ENCODE peak calls at places on chromosomes 4 and X, in four cellular contexts. One of them, this sample, is unnamed.

GRCh38 chrX:17031827-17032226 is 85.4 kb downstream of the REPS2 start:
- DNase-seq in SK-N-SH: no peak
- DNase-seq in HepG2: no peak
- DNase-seq in K562: no peak
- DNase-seq in this sample: no peak

GRCh38 chr4:66178901-66179300 is 508.6 kb upstream of the EPHA5 start:
- DNase-seq in SK-N-SH: no peak
- DNase-seq in HepG2: no peak
- DNase-seq in K562: no peak
- DNase-seq in this sample: no peak

GRCh38 chrX:68758671-68759070 is 70.2 kb upstream of the EFNB1 start:
- DNase-seq in SK-N-SH: no peak
- DNase-seq in HepG2: no peak
- DNase-seq in K562: no peak
- DNase-seq in this sample: no peak

GRCh38 chrX:19388064-19388679 is 44.4 kb downstream of the PDHA1 start:
- DNase-seq in SK-N-SH: no peak
- DNase-seq in HepG2: no peak
- DNase-seq in K562: no peak
- DNase-seq in this sample: no peak

GRCh38 chrX:39896951-39897740 is 200.6 kb downstream of the BCOR start:
- DNase-seq in SK-N-SH: no peak
- DNase-seq in HepG2: peak; percentile 24
- DNase-seq in K562: peak; percentile 28
- DNase-seq in this sample: no peak

GRCh38 chrX:39238017-39238416 is 436.8 kb downstream of the MID1IP1 start:
- DNase-seq in SK-N-SH: no peak
- DNase-seq in HepG2: no peak
- DNase-seq in K562: no peak
- DNase-seq in this sample: no peak

GRCh38 chr4:43316813-43317212 is 424.3 kb downstream of the GRXCR1 start:
- DNase-seq in SK-N-SH: no peak
- DNase-seq in HepG2: peak; percentile 1
- DNase-seq in K562: no peak
- DNase-seq in this sample: no peak

GRCh38 chrX:115940888-115941332 is 229.6 kb upstream of the AGTR2 start:
- DNase-seq in SK-N-SH: peak; percentile 78
- DNase-seq in HepG2: peak; percentile 83
- DNase-seq in K562: no peak
- DNase-seq in this sample: no peak

GRCh38 chr4:54063737-54064316 is 578 bp downstream of the CHIC2 start:
- DNase-seq in SK-N-SH: peak; percentile 47
- DNase-seq in HepG2: peak; percentile 24
- DNase-seq in K562: peak; percentile 27
- DNase-seq in this sample: no peak

GRCh38 chr4:78214078-78214477 is 157.0 kb downstream of the FRAS1 start:
- DNase-seq in SK-N-SH: no peak
- DNase-seq in HepG2: no peak
- DNase-seq in K562: no peak
- DNase-seq in this sample: no peak

GRCh38 chrX:56833626-56834025 is 104.6 kb downstream of the NBDY start:
- DNase-seq in SK-N-SH: no peak
- DNase-seq in HepG2: no peak
- DNase-seq in K562: no peak
- DNase-seq in this sample: no peak

GRCh38 chr4:139508581-139509237 is 47.3 kb downstream of the SETD7 start:
- DNase-seq in SK-N-SH: no peak
- DNase-seq in HepG2: no peak
- DNase-seq in K562: no peak
- DNase-seq in this sample: no peak

GRCh38 chr4:150384249-150384648 is 197.7 kb upstream of the MAB21L2 start:
- DNase-seq in SK-N-SH: no peak
- DNase-seq in HepG2: no peak
- DNase-seq in K562: no peak
- DNase-seq in this sample: no peak

GRCh38 chrX:12979630-12980015 is 4.7 kb downstream of the TMSB4X start:
- DNase-seq in SK-N-SH: no peak
- DNase-seq in HepG2: no peak
- DNase-seq in K562: no peak
- DNase-seq in this sample: no peak

GRCh38 chrX:54481751-54482150 is 14.3 kb downstream of the FGD1 start:
- DNase-seq in SK-N-SH: peak; percentile 51
- DNase-seq in HepG2: no peak
- DNase-seq in K562: peak; percentile 15
- DNase-seq in this sample: no peak

GRCh38 chrX:85109235-85109634 is 105.6 kb downstream of the APOOL start:
- DNase-seq in SK-N-SH: peak; percentile 48
- DNase-seq in HepG2: peak; percentile 12
- DNase-seq in K562: peak; percentile 59
- DNase-seq in this sample: peak; percentile 35

GRCh38 chr4:125085-125820 is 952 bp downstream of the ZNF718 start:
- DNase-seq in SK-N-SH: no peak
- DNase-seq in HepG2: no peak
- DNase-seq in K562: peak; percentile 33
- DNase-seq in this sample: no peak

GRCh38 chr4:41176357-41176756 is 38.0 kb downstream of the APBB2 start:
- DNase-seq in SK-N-SH: no peak
- DNase-seq in HepG2: peak; percentile 23
- DNase-seq in K562: no peak
- DNase-seq in this sample: no peak

GRCh38 chr4:67332627-67333026 is 212.7 kb downstream of the CENPC start:
- DNase-seq in SK-N-SH: peak; percentile 1
- DNase-seq in HepG2: peak; percentile 16
- DNase-seq in K562: peak; percentile 27
- DNase-seq in this sample: no peak

GRCh38 chrX:15674514-15674898 is 9.9 kb upstream of the CLTRN start:
- DNase-seq in SK-N-SH: peak; percentile 86
- DNase-seq in HepG2: peak; percentile 91
- DNase-seq in K562: peak; percentile 89
- DNase-seq in this sample: peak; percentile 87

GRCh38 chrX:150570512-150570911 is 2.1 kb downstream of the MTM1 start:
- DNase-seq in SK-N-SH: no peak
- DNase-seq in HepG2: peak; percentile 93
- DNase-seq in K562: no peak
- DNase-seq in this sample: no peak

GRCh38 chrX:151239748-151240147 is 63.4 kb downstream of the GPR50 start:
- DNase-seq in SK-N-SH: no peak
- DNase-seq in HepG2: no peak
- DNase-seq in K562: no peak
- DNase-seq in this sample: no peak

GRCh38 chrX:110915120-110915519 is 119.5 kb upstream of the CHRDL1 start:
- DNase-seq in SK-N-SH: no peak
- DNase-seq in HepG2: no peak
- DNase-seq in K562: no peak
- DNase-seq in this sample: no peak

GRCh38 chr4:103443324-103443723 is 245.2 kb upstream of the CENPE start:
- DNase-seq in SK-N-SH: no peak
- DNase-seq in HepG2: peak; percentile 1
- DNase-seq in K562: no peak
- DNase-seq in this sample: peak; percentile 8

GRCh38 chrX:50876551-50876950 is 34.0 kb upstream of the BMP15 start:
- DNase-seq in SK-N-SH: no peak
- DNase-seq in HepG2: no peak
- DNase-seq in K562: no peak
- DNase-seq in this sample: no peak

GRCh38 chr4:124768596-124768995 is 56.1 kb upstream of the ANKRD50 start:
- DNase-seq in SK-N-SH: no peak
- DNase-seq in HepG2: no peak
- DNase-seq in K562: no peak
- DNase-seq in this sample: no peak

DNA sequence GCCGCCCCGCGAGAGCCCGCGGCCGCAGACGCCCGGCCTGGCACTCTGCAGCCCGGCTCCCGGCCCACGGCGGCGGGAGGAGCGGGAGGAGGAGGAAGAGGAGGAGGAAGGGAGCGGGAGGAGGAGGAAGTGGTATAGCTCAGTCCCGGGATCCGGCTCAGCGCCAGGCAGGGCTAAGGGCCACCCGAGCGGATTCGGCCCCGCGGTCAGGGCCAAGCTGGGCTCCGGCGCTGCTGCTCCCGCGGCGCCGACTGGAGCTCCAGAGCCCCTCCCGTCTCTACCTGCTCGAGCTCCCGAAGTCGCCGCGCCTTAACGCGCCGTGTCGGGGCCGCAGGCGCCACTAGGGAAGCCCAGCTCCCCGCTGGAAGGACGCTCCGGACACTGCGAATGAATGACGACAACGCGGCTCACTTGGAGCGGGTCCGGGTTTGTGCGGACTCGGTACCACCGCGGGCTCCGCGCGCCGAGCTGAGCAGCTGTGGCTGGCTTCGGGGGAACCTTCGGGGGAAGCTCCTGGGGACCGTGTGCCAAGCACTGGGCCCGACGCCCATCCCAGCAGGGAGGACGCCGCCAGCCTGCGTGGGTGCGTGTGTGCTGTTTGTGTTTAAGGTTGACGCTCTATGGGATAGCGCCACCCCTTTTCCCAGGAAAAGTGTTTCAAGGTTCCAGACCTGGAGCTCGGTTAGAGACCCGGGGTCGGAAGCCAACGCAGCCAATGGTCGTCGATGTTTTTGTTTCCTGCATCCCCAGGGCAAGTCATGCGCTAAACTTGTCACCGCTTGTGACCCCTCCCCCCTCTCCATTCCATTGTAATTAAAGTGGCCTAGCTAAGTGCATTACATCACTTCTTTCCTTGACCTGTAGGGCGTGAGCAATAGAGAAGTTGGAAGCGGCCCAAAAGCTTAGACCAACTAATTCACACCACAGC is at the start of gene TBC1D9:
- DNase-seq in SK-N-SH: peak; percentile 81
- DNase-seq in HepG2: peak; percentile 68
- DNase-seq in K562: no peak
- DNase-seq in this sample: peak; percentile 86
- TF ChIP-seq ELF1 in SK-N-SH: no peak
- TF ChIP-seq ELF1 in HepG2: no peak
- TF ChIP-seq ELF1 in K562: no peak
- TF ChIP-seq ELF1 in this sample: no peak

GRCh38 chr4:16897351-16897750 is 1.1 kb downstream of the LDB2 start:
- DNase-seq in SK-N-SH: no peak
- DNase-seq in HepG2: no peak
- DNase-seq in K562: no peak
- DNase-seq in this sample: no peak

GRCh38 chr4:16894406-16894805 is 4.0 kb downstream of the LDB2 start:
- DNase-seq in SK-N-SH: no peak
- DNase-seq in HepG2: no peak
- DNase-seq in K562: no peak
- DNase-seq in this sample: no peak

GRCh38 chr4:16896871-16897270 is 1.6 kb downstream of the LDB2 start:
- DNase-seq in SK-N-SH: no peak
- DNase-seq in HepG2: no peak
- DNase-seq in K562: no peak
- DNase-seq in this sample: no peak

GRCh38 chr4:16897991-16898827 is at the start of gene LDB2:
- DNase-seq in SK-N-SH: peak; percentile 46
- DNase-seq in HepG2: no peak
- DNase-seq in K562: no peak
- DNase-seq in this sample: no peak

GRCh38 chr4:16900325-16900724 is 1.9 kb upstream of the LDB2 start:
- DNase-seq in SK-N-SH: no peak
- DNase-seq in HepG2: no peak
- DNase-seq in K562: no peak
- DNase-seq in this sample: no peak
- H3K4me3 ChIP-seq in SK-N-SH: no peak overlapping the region
- H3K4me3 ChIP-seq in HepG2: no peak overlapping the region
- H3K4me3 ChIP-seq in K562: no peak overlapping the region
- H3K4me3 ChIP-seq in this sample: no peak overlapping the region

DNA sequence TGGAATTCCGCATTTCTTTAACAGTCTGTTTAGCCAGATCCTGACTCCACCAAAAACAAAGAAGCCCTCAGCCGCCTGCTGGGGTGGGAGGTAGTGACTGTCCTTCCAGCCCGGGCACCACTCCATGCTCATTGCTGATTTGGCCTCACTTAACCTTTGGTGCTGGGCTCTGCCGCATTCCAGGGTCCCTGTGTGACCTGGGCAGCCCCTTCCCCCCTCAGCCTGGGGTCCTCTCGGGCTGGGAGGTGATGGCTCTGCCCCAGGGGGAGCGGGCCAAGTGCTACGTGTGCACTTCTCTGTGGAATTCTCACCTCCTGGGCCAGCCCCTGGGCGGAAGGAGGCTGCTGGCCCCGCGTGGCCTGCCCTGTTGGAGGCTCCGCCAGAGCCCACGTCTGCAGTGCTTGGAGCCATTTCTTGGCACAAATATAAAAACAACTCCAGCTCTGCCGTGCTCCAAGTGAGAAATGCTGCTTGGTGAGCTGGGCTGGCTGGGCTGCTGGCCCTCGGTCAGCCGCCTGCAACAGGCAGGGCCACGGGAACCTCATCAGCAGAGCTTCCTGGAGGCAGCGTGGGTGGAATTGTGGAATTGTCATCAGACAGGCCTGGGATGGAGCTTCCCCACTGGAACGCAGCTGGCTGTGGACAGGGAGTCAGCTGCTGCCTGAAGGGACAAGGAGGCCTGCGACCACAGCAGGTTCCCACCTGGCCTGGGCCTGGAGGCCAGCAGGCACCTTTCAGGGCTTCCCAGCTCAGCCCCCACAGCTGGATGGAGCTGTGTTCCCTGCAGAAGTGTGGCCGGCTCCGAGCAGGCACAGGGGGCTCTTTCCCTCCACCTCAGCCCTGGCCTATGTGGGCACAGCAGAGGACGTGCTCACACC is 66.0 kb downstream of the TRMT44 start:
- DNase-seq in SK-N-SH: no peak
- DNase-seq in HepG2: no peak
- DNase-seq in K562: no peak
- DNase-seq in this sample: no peak
- TF ChIP-seq JUND in SK-N-SH: no peak
- TF ChIP-seq JUND in HepG2: no peak
- TF ChIP-seq JUND in K562: no peak
- TF ChIP-seq JUND in this sample: no peak

GRCh38 chr4:99810536-99810935 is 6.1 kb upstream of the DAPP1 start:
- DNase-seq in SK-N-SH: no peak
- DNase-seq in HepG2: no peak
- DNase-seq in K562: no peak
- DNase-seq in this sample: no peak

GRCh38 chr4:99811117-99811516 is 5.5 kb upstream of the DAPP1 start:
- DNase-seq in SK-N-SH: no peak
- DNase-seq in HepG2: no peak
- DNase-seq in K562: no peak
- DNase-seq in this sample: no peak

GRCh38 chr4:99808260-99808857 is 8.3 kb upstream of the DAPP1 start:
- DNase-seq in SK-N-SH: peak; percentile 57
- DNase-seq in HepG2: peak; percentile 49
- DNase-seq in K562: peak; percentile 62
- DNase-seq in this sample: peak; percentile 63

GRCh38 chr4:99809326-99809725 is 7.3 kb upstream of the DAPP1 start:
- DNase-seq in SK-N-SH: no peak
- DNase-seq in HepG2: no peak
- DNase-seq in K562: no peak
- DNase-seq in this sample: no peak

DNA sequence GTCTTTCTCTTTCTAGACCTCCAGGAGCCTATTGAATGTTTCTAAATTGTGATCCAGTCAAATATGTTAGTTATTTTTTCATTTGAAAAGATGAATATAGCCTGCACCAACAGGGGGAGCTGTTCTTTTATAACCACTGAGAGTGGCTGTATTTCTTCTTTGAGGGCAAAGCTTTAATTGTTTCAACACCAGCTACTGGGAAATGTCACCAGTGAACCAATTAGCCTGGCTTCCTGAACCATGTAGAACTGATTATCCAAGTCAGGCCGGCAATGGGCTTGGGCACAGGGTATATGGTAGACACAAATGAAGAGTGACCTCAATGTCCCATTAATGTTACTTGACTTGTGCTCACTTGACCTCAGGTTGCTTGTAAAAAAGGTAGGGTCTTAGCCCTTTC is 4.8 kb upstream of the DAPP1 start:
- DNase-seq in SK-N-SH: no peak
- DNase-seq in HepG2: peak; percentile 15
- DNase-seq in K562: peak; percentile 44
- DNase-seq in this sample: peak; percentile 33
- TF ChIP-seq ELF1 in SK-N-SH: no peak
- TF ChIP-seq ELF1 in HepG2: no peak
- TF ChIP-seq ELF1 in K562: no peak
- TF ChIP-seq ELF1 in this sample: no peak

This sample was measured in HCT116.